ENCODE peak calls at places on chromosomes 2 and 18, in nine cellular contexts. R is GM23248, C is OCI-LY7, U is MM.1S, T is PC-3, S is SK-N-SH, Y is GM23338, Z is hepatocyte, D is HCT116. X is an unnamed sample.

GRCh38 chr2:47108638-47109372 is 46.3 kb downstream of the STPG4 start:
- DNase-seq in Y (no peak), U (no peak), Z (no peak), C (no peak), R (peak; percentile 48), D (peak; percentile 88), S (no peak), T (peak; percentile 51), X (no peak)

GRCh38 chr2:44598731-44599529 is 237.2 kb downstream of the CAMKMT start:
- DNase-seq in U (peak; percentile 72), C (no peak), Y (no peak), R (no peak), Z (no peak), D (no peak), S (peak; percentile 63), T (peak; percentile 34), X (no peak)

GRCh38 chr2:25380586-25381360 is 39.0 kb upstream of the DNMT3A start:
- DNase-seq in U (peak; percentile 75), S (no peak), Z (no peak), R (no peak), T (no peak), C (peak; percentile 49), D (no peak), Y (no peak), X (no peak)

GRCh38 chr2:202911203-202911512 is 315 bp downstream of the WDR12 start:
- DNase-seq in T (no peak), S (no peak), U (no peak), Z (no peak), Y (no peak), C (no peak), R (no peak), D (no peak), X (no peak)

GRCh38 chr2:16617282-16618266 is 48.1 kb downstream of the CYRIA start:
- DNase-seq in C (no peak), Y (peak; percentile 76), S (peak; percentile 56), T (no peak), R (peak; percentile 60), D (no peak), Z (peak; percentile 52), U (no peak), X (peak; percentile 65)

GRCh38 chr2:9333591-9334171 is 89.6 kb downstream of the ITGB1BP1 start:
- DNase-seq in Z (peak; percentile 84), S (peak; percentile 70), R (peak; percentile 92), D (peak; percentile 53), Y (peak; percentile 76), T (peak; percentile 90), C (peak; percentile 51), U (peak; percentile 50), X (peak; percentile 62)

GRCh38 chr2:219041252-219041651 is at the start of gene CFAP65:
- DNase-seq in S (peak; percentile 84), T (peak; percentile 52), R (peak; percentile 70), Y (peak; percentile 86), C (no peak), U (no peak), Z (peak; percentile 53), D (peak; percentile 34), X (peak; percentile 83)

GRCh38 chr18:69267895-69268294 is 132.8 kb upstream of the DOK6 start:
- DNase-seq in T (no peak), S (no peak), U (no peak), C (peak; percentile 2), Y (peak; percentile 36), Z (no peak), R (no peak), D (no peak), X (no peak)

GRCh38 chr2:226661789-226662545 is 137.7 kb downstream of the IRS1 start:
- DNase-seq in S (no peak), U (no peak), D (peak; percentile 88), R (peak; percentile 94), C (no peak), Z (peak; percentile 58), Y (no peak), T (peak; percentile 93), X (no peak)

DNA sequence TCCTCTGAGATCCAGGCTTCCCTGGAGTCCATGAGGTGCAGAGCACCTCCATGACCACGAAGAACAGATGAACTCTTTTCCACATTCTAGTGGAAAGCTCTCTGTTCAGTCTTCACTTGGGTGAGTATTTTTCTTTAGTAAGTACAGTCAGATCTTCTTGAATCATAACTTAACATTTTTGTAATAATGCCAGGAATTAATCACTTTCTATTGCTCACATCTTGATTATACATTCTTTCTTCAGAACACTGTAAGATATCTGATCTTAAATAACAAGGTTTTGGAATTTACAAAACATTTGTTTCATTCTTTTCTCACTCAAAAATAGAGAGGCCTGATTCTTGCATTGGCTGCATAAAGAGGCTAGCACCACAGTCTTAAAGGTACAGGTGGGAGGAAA is 45.4 kb upstream of the RND3 start:
- DNase-seq in Z (no peak), R (peak; percentile 84), C (no peak), T (peak; percentile 49), U (no peak), D (no peak), S (no peak), Y (no peak), X (no peak)
- TF ChIP-seq EZH2phosphoT487 in Z (no peak), R (no peak), C (no peak), T (no peak), U (no peak), D (no peak), S (no peak), Y (no peak), X (no peak)

GRCh38 chr2:36380624-36381481 is 25.3 kb downstream of the CRIM1 start:
- DNase-seq in T (peak; percentile 71), U (no peak), Y (peak; percentile 81), S (peak; percentile 42), R (no peak), C (no peak), D (no peak), Z (peak; percentile 44), X (peak; percentile 68)
- H3K4me2 ChIP-seq in T (peak overlapping the region; percentile 30), U (no peak overlapping the region), Y (peak overlapping the region; percentile 38), S (peak overlapping the region; percentile 62), R (no peak overlapping the region), C (no peak overlapping the region), D (peak overlapping the region; percentile 55), Z (no peak overlapping the region), X (peak overlapping the region; percentile 27)

DNA sequence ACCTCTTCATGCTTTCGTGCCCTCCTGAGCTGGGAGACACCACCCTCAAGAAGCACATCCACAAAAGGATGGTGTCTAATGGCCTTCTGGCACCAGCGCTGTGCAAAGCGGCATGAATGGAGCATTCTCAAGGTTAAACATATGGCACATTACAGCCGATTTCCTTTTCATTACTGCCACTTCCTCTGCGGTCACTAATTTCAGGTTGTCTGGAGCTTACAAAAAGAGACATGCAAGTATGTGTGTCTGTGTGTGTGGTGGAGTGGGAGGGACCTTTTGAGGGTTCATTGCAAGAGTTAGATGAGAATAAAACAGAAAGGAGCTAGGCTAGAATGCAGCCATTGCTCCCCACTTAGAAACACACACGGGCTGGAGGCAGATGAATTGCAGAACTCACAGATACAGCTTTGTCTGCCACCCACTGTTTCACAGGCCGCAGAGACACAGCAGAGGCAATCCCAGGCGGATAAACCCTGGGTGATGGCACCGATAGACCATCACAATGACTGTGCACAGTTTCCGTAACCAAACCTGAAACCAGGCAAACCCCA is 76.0 kb downstream of the TGIF1 start:
- DNase-seq in C (no peak), S (no peak), Z (no peak), Y (no peak), U (peak; percentile 95), D (no peak), T (no peak), R (no peak), X (no peak)
- TF ChIP-seq EZH2phosphoT487 in C (no peak), S (no peak), Z (no peak), Y (no peak), U (peak; percentile 65), D (no peak), T (no peak), R (no peak), X (no peak)

DNA sequence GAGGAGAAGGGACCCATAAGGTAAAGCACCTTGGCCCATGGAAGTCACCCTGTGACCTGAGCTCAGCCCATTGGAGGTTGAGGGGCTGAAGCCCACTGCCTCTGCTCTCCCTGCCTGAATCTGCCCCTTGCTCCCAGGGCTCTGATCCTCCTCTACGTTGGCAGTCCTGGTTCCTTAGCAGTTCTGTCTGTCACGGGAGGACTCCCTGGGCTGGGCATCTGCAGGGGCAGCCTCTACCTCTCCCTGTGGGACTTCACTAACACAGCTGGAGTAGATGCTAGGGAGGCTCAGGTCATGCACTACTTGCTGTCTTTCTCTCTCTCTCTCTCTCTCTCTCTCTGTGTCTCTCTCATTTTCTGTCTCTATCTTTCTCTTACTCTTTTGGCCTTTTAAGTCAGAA is 8.7 kb downstream of the GYPC start:
- DNase-seq in T (no peak), C (peak; percentile 54), D (no peak), Z (no peak), S (no peak), U (no peak), R (no peak), Y (no peak), X (no peak)
- H3K4me2 ChIP-seq in T (no peak overlapping the region), C (peak overlapping the region; percentile 74), D (no peak overlapping the region), Z (no peak overlapping the region), S (no peak overlapping the region), U (peak overlapping the region; percentile 72), R (no peak overlapping the region), Y (no peak overlapping the region), X (no peak overlapping the region)

GRCh38 chr2:212480447-212480846 is 58.2 kb downstream of the ERBB4 start:
- DNase-seq in S (no peak), Y (no peak), D (no peak), R (no peak), C (no peak), Z (no peak), U (no peak), T (no peak), X (no peak)

GRCh38 chr2:212488611-212489010 is 50.0 kb downstream of the ERBB4 start:
- DNase-seq in Y (no peak), U (no peak), D (no peak), Z (no peak), T (no peak), C (no peak), R (no peak), S (no peak), X (no peak)

GRCh38 chr2:212489719-212490346 is 48.8 kb downstream of the ERBB4 start:
- DNase-seq in Y (no peak), D (no peak), T (no peak), Z (no peak), C (no peak), U (no peak), S (no peak), R (no peak), X (no peak)

GRCh38 chr2:212484563-212485080 is 54.0 kb downstream of the ERBB4 start:
- DNase-seq in S (no peak), U (no peak), C (no peak), Z (no peak), T (no peak), Y (peak; percentile 35), R (peak; percentile 31), D (no peak), X (peak; percentile 5)
- TF ChIP-seq EZH2phosphoT487 in S (no peak), U (no peak), C (no peak), Z (no peak), T (no peak), Y (no peak), R (no peak), D (no peak), X (no peak)

X was measured in neural progenitor cell.